ENCODE peak calls at places on chromosomes 13 and 19, in six cellular contexts. L is PC-3; V is omental fat pad; H is CD4-positive, alpha-beta T cell; N is cardiac muscle cell; P is heart right ventricle. K is an unnamed sample.

GRCh38 chr19:49925486-49925885 is 3.5 kb upstream of the ATF5 start:
- DNase-seq in L (no peak), V (no peak), H (no peak), N (no peak), P (no peak), K (no peak)

GRCh38 chr13:98848736-98849135 is 96.3 kb upstream of the SLC15A1 start:
- DNase-seq in L (no peak), V (no peak), H (no peak), N (no peak), P (no peak), K (no peak)

GRCh38 chr19:2420490-2420889 is 6.9 kb downstream of the TIMM13 start:
- DNase-seq in L (no peak), V (no peak), H (no peak), N (no peak), P (no peak), K (no peak)

GRCh38 chr19:38070573-38070972 is 153.4 kb downstream of the DPF1 start:
- DNase-seq in L (peak), V (no peak), H (no peak), N (no peak), P (no peak), K (peak)

GRCh38 chr19:17706750-17707181 is 12.5 kb upstream of the MAP1S start:
- DNase-seq in L (no peak), V (no peak), H (no peak), N (peak), P (no peak), K (no peak)

GRCh38 chr19:18401580-18402112 is 4.2 kb upstream of the LRRC25 start:
- DNase-seq in L (peak), V (no peak), H (no peak), N (no peak), P (peak), K (peak)

GRCh38 chr13:56352356-56352755 is 788.4 kb upstream of the PRR20A start:
- DNase-seq in L (peak), V (no peak), H (no peak), N (no peak), P (no peak), K (no peak)

GRCh38 chr13:77429320-77430142 is 102.6 kb upstream of the MYCBP2 start:
- DNase-seq in L (peak), V (no peak), H (no peak), N (no peak), P (no peak), K (no peak)

GRCh38 chr13:20044086-20044485 is 85.6 kb downstream of the ZMYM2 start:
- DNase-seq in L (no peak), V (no peak), H (no peak), N (no peak), P (no peak), K (no peak)

GRCh38 chr19:57280913-57281425 is 684 bp downstream of the ZNF460 start:
- DNase-seq in L (peak), V (no peak), H (peak), N (peak), P (no peak), K (peak)

GRCh38 chr13:98664924-98665637 is 87.4 kb downstream of the SLC15A1 start:
- DNase-seq in L (peak), V (no peak), H (no peak), N (no peak), P (no peak), K (no peak)

GRCh38 chr13:42876810-42877550 is 95.6 kb downstream of the FAM216B start:
- DNase-seq in L (peak), V (no peak), H (no peak), N (no peak), P (no peak), K (no peak)

GRCh38 chr13:99566125-99567083 is 65.1 kb downstream of the TM9SF2 start:
- DNase-seq in L (no peak), V (no peak), H (no peak), N (no peak), P (no peak), K (no peak)

GRCh38 chr13:51643882-51644281 is 59.6 kb downstream of the WDFY2 start:
- DNase-seq in L (peak), V (no peak), H (no peak), N (no peak), P (no peak), K (no peak)

GRCh38 chr19:29610213-29610573 is 4.1 kb downstream of the POP4 start:
- DNase-seq in L (no peak), V (no peak), H (no peak), N (no peak), P (no peak), K (no peak)

GRCh38 chr19:2549701-2550191 is 73.8 kb downstream of the GADD45B start:
- DNase-seq in L (peak), V (no peak), H (no peak), N (no peak), P (peak), K (no peak)

GRCh38 chr19:9565900-9566705 is 18.2 kb downstream of the ZNF121 start:
- DNase-seq in L (peak), V (no peak), H (no peak), N (no peak), P (no peak), K (no peak)

GRCh38 chr13:62333466-62333865 is 917.8 kb upstream of the PCDH20 start:
- DNase-seq in L (no peak), V (no peak), H (no peak), N (no peak), P (no peak), K (no peak)

GRCh38 chr19:3725640-3726310 is 17.6 kb downstream of the TJP3 start:
- DNase-seq in L (no peak), V (no peak), H (no peak), N (peak), P (no peak), K (peak)

GRCh38 chr19:41192574-41193419 is at the start of gene CYP2S1:
- DNase-seq in L (peak), V (no peak), H (no peak), N (peak), P (no peak), K (peak)

GRCh38 chr19:47658431-47659383 is 49.8 kb downstream of the BICRA start:
- DNase-seq in L (no peak), V (no peak), H (no peak), N (no peak), P (no peak), K (peak)

GRCh38 chr19:49786432-49786831 is 19.6 kb downstream of the AP2A1 start:
- DNase-seq in L (peak), V (no peak), H (no peak), N (peak), P (no peak), K (no peak)

GRCh38 chr19:35757231-35757748 is 461 bp upstream of the HSPB6 start:
- DNase-seq in L (peak), V (peak), H (no peak), N (peak), P (peak), K (peak)

GRCh38 chr19:4831351-4832340 is at the start of gene TICAM1:
- DNase-seq in L (peak), V (peak), H (peak), N (peak), P (peak), K (peak)

GRCh38 chr13:51311957-51312520 is 27.5 kb upstream of the SERPINE3 start:
- DNase-seq in L (no peak), V (no peak), H (no peak), N (no peak), P (no peak), K (no peak)

GRCh38 chr19:29841559-29842367 is 30.0 kb downstream of the CCNE1 start:
- DNase-seq in L (peak), V (no peak), H (no peak), N (peak), P (peak), K (peak)

GRCh38 chr19:38735257-38735686 is 9.0 kb downstream of the CAPN12 start:
- DNase-seq in L (peak), V (no peak), H (peak), N (peak), P (peak), K (peak)

GRCh38 chr13:85816413-85816812 is 17.2 kb upstream of the SLITRK6 start:
- DNase-seq in L (peak), V (no peak), H (no peak), N (no peak), P (no peak), K (no peak)

GRCh38 chr13:87810920-87811344 is 139.8 kb downstream of the SLITRK5 start:
- DNase-seq in L (peak), V (no peak), H (no peak), N (no peak), P (no peak), K (no peak)

GRCh38 chr19:800360-801029 is 3.2 kb downstream of the PTBP1 start:
- DNase-seq in L (peak), V (no peak), H (no peak), N (peak), P (no peak), K (peak)

GRCh38 chr13:95156208-95156607 is 145.0 kb downstream of the ABCC4 start:
- DNase-seq in L (peak), V (no peak), H (no peak), N (no peak), P (no peak), K (no peak)

GRCh38 chr19:54422136-54422535 is 6.9 kb downstream of the TTYH1 start:
- DNase-seq in L (no peak), V (no peak), H (no peak), N (no peak), P (no peak), K (no peak)

GRCh38 chr19:3778899-3779723 is 7.1 kb downstream of the MATK start:
- DNase-seq in L (no peak), V (no peak), H (no peak), N (no peak), P (no peak), K (no peak)

GRCh38 chr19:46736544-46737274 is 9.1 kb upstream of the FKRP start:
- DNase-seq in L (no peak), V (no peak), H (no peak), N (peak), P (peak), K (no peak)

GRCh38 chr13:45674908-45675307 is 27.2 kb upstream of the CBY2 start:
- DNase-seq in L (peak), V (no peak), H (no peak), N (peak), P (no peak), K (no peak)

GRCh38 chr19:47275866-47276461 is 1.3 kb downstream of the INAFM1 start:
- DNase-seq in L (no peak), V (no peak), H (no peak), N (no peak), P (peak), K (no peak)

GRCh38 chr19:41351339-41352245 is 2.1 kb downstream of the TGFB1 start:
- DNase-seq in L (peak), V (peak), H (peak), N (peak), P (peak), K (peak)

GRCh38 chr19:45130236-45130635 is 30.5 kb downstream of the NKPD1 start:
- DNase-seq in L (no peak), V (no peak), H (no peak), N (no peak), P (no peak), K (no peak)

GRCh38 chr13:38401276-38401675 is 51.6 kb downstream of the UFM1 start:
- DNase-seq in L (no peak), V (no peak), H (no peak), N (no peak), P (no peak), K (no peak)

GRCh38 chr13:94346261-94347019 is 133.0 kb downstream of the DCT start:
- DNase-seq in L (no peak), V (no peak), H (no peak), N (no peak), P (no peak), K (no peak)

DNA sequence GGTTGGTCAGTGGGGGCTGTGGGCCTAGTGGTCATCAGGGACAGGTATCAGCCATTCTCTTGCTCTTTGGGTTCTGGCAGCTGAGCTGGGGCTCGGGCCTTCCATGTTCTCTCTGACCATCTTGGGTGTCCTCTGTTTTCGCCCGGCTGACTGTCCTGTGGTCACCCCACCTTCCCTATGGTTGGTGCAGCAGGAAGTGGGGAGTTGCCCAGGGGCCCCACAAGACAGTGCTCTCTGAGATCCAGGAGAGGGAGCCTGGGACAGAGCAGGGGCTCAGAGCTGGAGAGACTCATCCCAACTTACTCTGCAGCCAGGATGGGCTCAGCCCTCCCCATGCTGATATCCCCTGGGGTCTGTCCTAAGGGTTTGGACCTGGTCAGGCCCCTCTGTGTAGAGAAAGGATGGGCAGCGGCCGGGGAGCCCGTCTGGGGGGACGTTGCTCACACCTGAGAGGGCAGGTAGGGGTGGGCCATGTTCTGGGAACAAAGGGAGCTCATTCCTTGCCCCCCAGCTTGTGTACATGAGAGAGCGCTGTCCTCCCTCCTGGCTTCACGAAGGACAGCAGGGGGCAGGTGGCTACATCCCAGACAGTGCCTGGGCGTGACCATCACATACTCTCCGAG is 937 bp upstream of the CEACAM8 start:
- DNase-seq in L (no peak), V (no peak), H (no peak), N (no peak), P (no peak), K (no peak)
- TF ChIP-seq CTCF in L (no peak), V (no peak), H (no peak), N (no peak), P (no peak), K (no peak)

GRCh38 chr13:97030705-97031452 is 36.6 kb upstream of the OXGR1 start:
- DNase-seq in L (peak), V (no peak), H (no peak), N (peak), P (no peak), K (no peak)
- TF ChIP-seq CTCF in L (peak), V (no peak), H (no peak), N (peak), P (no peak), K (no peak)

GRCh38 chr13:109496216-109496615 is 290.2 kb downstream of the IRS2 start:
- DNase-seq in L (no peak), V (no peak), H (no peak), N (no peak), P (no peak), K (no peak)

GRCh38 chr13:109497917-109498316 is 288.5 kb downstream of the IRS2 start:
- DNase-seq in L (no peak), V (no peak), H (no peak), N (no peak), P (no peak), K (no peak)

GRCh38 chr13:109494955-109495354 is 291.4 kb downstream of the IRS2 start:
- DNase-seq in L (peak), V (no peak), H (no peak), N (no peak), P (no peak), K (no peak)

DNA sequence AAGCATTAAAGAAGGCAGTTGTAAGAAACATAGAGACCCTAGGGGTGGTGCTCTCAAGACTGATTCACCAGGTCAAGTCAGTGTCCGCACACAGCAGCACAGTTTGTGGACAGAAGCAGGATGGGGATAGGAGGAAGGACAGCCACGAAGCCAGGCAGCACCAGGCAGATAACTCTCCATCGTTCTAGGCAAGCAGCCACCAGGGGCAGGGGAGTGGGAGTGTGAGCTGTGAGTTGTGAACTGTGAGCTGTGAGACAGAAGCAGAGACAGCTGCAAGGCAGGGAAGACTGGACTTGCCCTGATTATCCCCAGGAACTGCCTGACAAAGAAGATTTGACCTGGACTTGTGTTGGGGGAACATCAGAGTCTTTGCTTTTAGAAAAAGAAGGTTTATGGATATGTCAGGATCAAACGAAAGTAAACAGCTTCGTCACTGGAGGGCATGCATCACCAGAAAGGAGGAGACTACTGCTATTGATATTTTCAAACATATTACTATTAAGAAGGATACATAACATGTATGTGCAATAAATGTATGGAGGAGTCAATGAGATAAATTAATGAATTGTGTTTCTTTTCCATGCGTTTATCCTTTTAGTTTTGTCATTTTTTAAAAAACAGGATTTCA is 286.1 kb downstream of the IRS2 start:
- DNase-seq in L (no peak), V (no peak), H (no peak), N (peak), P (no peak), K (no peak)
- TF ChIP-seq CTCF in L (no peak), V (no peak), H (no peak), N (no peak), P (no peak), K (no peak)

GRCh38 chr13:111065698-111066097 is 49.4 kb upstream of the ARHGEF7 start:
- DNase-seq in L (no peak), V (no peak), H (no peak), N (no peak), P (no peak), K (no peak)

GRCh38 chr13:111066544-111066943 is 48.6 kb upstream of the ARHGEF7 start:
- DNase-seq in L (no peak), V (no peak), H (no peak), N (no peak), P (no peak), K (no peak)

GRCh38 chr13:111062305-111062704 is 52.8 kb upstream of the ARHGEF7 start:
- DNase-seq in L (no peak), V (no peak), H (no peak), N (no peak), P (no peak), K (no peak)

GRCh38 chr13:111064661-111065060 is 50.4 kb upstream of the ARHGEF7 start:
- DNase-seq in L (no peak), V (no peak), H (no peak), N (no peak), P (no peak), K (no peak)

DNA sequence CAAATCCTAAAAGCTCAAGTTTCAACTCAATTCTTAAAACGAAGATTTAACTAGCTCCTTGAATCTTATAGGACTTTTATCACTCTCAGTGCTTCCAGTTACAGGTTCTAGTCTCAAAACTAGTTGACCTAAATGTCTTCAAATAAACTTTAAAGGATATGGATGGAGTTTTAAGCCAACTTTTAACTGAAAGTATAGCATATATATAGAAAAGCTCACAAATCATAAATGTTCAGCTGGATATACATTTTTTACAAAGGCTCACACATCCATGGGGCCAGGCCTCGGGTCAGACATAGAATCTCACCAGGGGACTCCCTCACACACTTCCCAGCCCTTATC is 47.1 kb upstream of the ARHGEF7 start:
- DNase-seq in L (no peak), V (no peak), H (no peak), N (no peak), P (no peak), K (no peak)
- TF ChIP-seq CTCF in L (no peak), V (no peak), H (no peak), N (no peak), P (no peak), K (no peak)

GRCh38 chr13:23428183-23428528 is 5.3 kb downstream of the SACS start:
- DNase-seq in L (no peak), V (no peak), H (no peak), N (no peak), P (no peak), K (no peak)
- TF ChIP-seq CTCF in L (no peak), V (no peak), H (no peak), N (no peak), P (no peak), K (no peak)

GRCh38 chr19:7638802-7639465 is 2.0 kb downstream of the STXBP2 start:
- DNase-seq in L (no peak), V (no peak), H (no peak), N (no peak), P (no peak), K (no peak)

GRCh38 chr19:7636317-7636690 is 606 bp upstream of the STXBP2 start:
- DNase-seq in L (no peak), V (no peak), H (no peak), N (no peak), P (no peak), K (no peak)

GRCh38 chr19:7637374-7638256 is 705 bp downstream of the STXBP2 start:
- DNase-seq in L (peak), V (no peak), H (no peak), N (no peak), P (no peak), K (peak)

GRCh38 chr19:7635670-7636069 is 1.2 kb upstream of the STXBP2 start:
- DNase-seq in L (no peak), V (no peak), H (no peak), N (no peak), P (no peak), K (no peak)

DNA sequence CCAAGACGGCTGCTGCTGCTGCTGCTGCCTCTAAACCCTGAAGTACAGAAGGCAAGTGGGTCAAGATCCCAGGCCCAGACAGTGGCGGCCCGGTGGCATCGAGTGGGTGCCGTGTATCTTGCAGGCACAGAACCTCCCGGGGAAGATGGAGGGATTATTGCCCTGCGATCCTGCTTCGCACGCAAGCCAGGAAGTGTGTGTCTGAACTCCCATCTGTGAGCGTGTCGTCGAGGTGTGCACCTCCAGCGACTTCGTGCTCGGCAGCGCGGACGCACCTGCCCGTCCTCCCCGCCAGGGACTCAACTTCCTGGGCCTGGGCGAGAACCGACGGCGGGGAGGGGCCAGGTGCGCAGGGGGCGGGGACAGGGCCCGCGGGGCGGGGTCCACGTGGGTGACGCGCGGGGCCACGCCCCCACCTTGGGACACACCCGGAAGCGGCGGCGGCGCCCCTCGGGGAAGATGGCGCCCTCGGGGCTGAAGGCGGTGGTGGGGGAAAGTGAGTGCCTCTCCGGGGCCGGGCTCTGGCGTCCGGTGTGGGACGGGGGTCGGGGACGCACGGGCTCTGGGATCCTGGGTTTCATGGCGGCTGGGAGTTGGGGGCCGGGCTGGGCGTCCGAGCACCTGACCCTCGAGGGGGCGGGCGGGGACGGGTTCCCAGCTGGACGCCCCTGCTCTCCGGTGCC is at the start of gene STXBP2:
- DNase-seq in L (peak), V (peak), H (peak), N (peak), P (no peak), K (peak)
- TF ChIP-seq CTCF in L (no peak), V (no peak), H (no peak), N (no peak), P (no peak), K (no peak)